ENCODE peak calls at places on chromosomes 4 and X, in six cellular contexts. One of them, this sample, is unnamed.

GRCh38 chr4:101651778-101652177 is 138.8 kb upstream of the BANK1 start:
- DNase-seq in NCI-H187: no peak
- DNase-seq in germinal center: no peak
- DNase-seq in BJ: no peak
- DNase-seq in osteocyte: no peak
- DNase-seq in omental fat pad: no peak
- DNase-seq in this sample: no peak

GRCh38 chr4:112765317-112765989 is 128.5 kb downstream of the LARP7 start:
- DNase-seq in NCI-H187: no peak
- DNase-seq in germinal center: peak
- DNase-seq in BJ: no peak
- DNase-seq in osteocyte: no peak
- DNase-seq in omental fat pad: no peak
- DNase-seq in this sample: no peak

GRCh38 chrX:3461824-3462508 is 115.5 kb upstream of the MXRA5 start:
- DNase-seq in NCI-H187: no peak
- DNase-seq in germinal center: no peak
- DNase-seq in BJ: no peak
- DNase-seq in osteocyte: no peak
- DNase-seq in omental fat pad: no peak
- DNase-seq in this sample: no peak

GRCh38 chrX:545488-545887 is 85.1 kb upstream of the SHOX start:
- DNase-seq in NCI-H187: no peak
- DNase-seq in germinal center: no peak
- DNase-seq in BJ: peak
- DNase-seq in osteocyte: peak
- DNase-seq in omental fat pad: no peak
- DNase-seq in this sample: no peak

GRCh38 chr4:84914686-84915395 is 51.6 kb downstream of the WDFY3 start:
- DNase-seq in NCI-H187: no peak
- DNase-seq in germinal center: no peak
- DNase-seq in BJ: no peak
- DNase-seq in osteocyte: no peak
- DNase-seq in omental fat pad: no peak
- DNase-seq in this sample: no peak

GRCh38 chrX:75061701-75062100 is 94.4 kb downstream of the ABCB7 start:
- DNase-seq in NCI-H187: no peak
- DNase-seq in germinal center: no peak
- DNase-seq in BJ: no peak
- DNase-seq in osteocyte: no peak
- DNase-seq in omental fat pad: no peak
- DNase-seq in this sample: no peak

GRCh38 chr4:147772459-147772969 is 40.6 kb downstream of the ARHGAP10 start:
- DNase-seq in NCI-H187: no peak
- DNase-seq in germinal center: no peak
- DNase-seq in BJ: no peak
- DNase-seq in osteocyte: no peak
- DNase-seq in omental fat pad: no peak
- DNase-seq in this sample: no peak

GRCh38 chr4:88991746-88992145 is 65.2 kb downstream of the FAM13A start:
- DNase-seq in NCI-H187: no peak
- DNase-seq in germinal center: no peak
- DNase-seq in BJ: no peak
- DNase-seq in osteocyte: no peak
- DNase-seq in omental fat pad: no peak
- DNase-seq in this sample: no peak

This sample was measured in ascending aorta.